ENCODE peak calls at places on chromosomes 11 and 22, in four cellular contexts. One of them, this sample, is unnamed.

GRCh38 chr11:32081129-32081641 is 9.7 kb upstream of the RCN1 start:
- DNase-seq in PC-3: peak; percentile 59
- DNase-seq in tibial artery: no peak
- DNase-seq in foreskin fibroblast: peak; percentile 83
- DNase-seq in this sample: no peak

GRCh38 chr22:42268852-42269406 is 1.5 kb downstream of the TCF20 start:
- DNase-seq in tibial artery: no peak
- DNase-seq in PC-3: no peak
- DNase-seq in foreskin fibroblast: no peak
- DNase-seq in this sample: no peak

GRCh38 chr11:78076733-78077403 is 2.8 kb downstream of the NDUFC2 start:
- DNase-seq in foreskin fibroblast: no peak
- DNase-seq in PC-3: no peak
- DNase-seq in tibial artery: no peak
- DNase-seq in this sample: no peak

GRCh38 chr11:117005758-117006157 is 92.5 kb downstream of the SIK3 start:
- DNase-seq in foreskin fibroblast: no peak
- DNase-seq in PC-3: no peak
- DNase-seq in tibial artery: no peak
- DNase-seq in this sample: no peak

GRCh38 chr11:129698212-129698611 is 117.4 kb upstream of the TMEM45B start:
- DNase-seq in foreskin fibroblast: no peak
- DNase-seq in tibial artery: no peak
- DNase-seq in PC-3: no peak
- DNase-seq in this sample: no peak

GRCh38 chr11:23403210-23404185 is 543.2 kb upstream of the CCDC179 start:
- DNase-seq in tibial artery: no peak
- DNase-seq in PC-3: no peak
- DNase-seq in foreskin fibroblast: no peak
- DNase-seq in this sample: peak; percentile 55

GRCh38 chr11:62830904-62831519 is 839 bp downstream of the STX5 start:
- DNase-seq in tibial artery: no peak
- DNase-seq in foreskin fibroblast: peak; percentile 18
- DNase-seq in PC-3: no peak
- DNase-seq in this sample: peak; percentile 75

GRCh38 chr22:42958937-42959336 is 56.0 kb downstream of the PACSIN2 start:
- DNase-seq in PC-3: no peak
- DNase-seq in tibial artery: no peak
- DNase-seq in foreskin fibroblast: no peak
- DNase-seq in this sample: peak; percentile 41

GRCh38 chr11:9574806-9575530 is 1.5 kb downstream of the WEE1 start:
- DNase-seq in tibial artery: peak; percentile 71
- DNase-seq in PC-3: peak; percentile 77
- DNase-seq in foreskin fibroblast: peak; percentile 82
- DNase-seq in this sample: no peak

GRCh38 chr11:2580444-2581050 is 119.2 kb downstream of the KCNQ1OT1 start:
- DNase-seq in tibial artery: peak; percentile 17
- DNase-seq in PC-3: no peak
- DNase-seq in foreskin fibroblast: no peak
- DNase-seq in this sample: peak; percentile 46

GRCh38 chr11:86671386-86672006 is 920 bp downstream of the ME3 start:
- DNase-seq in foreskin fibroblast: no peak
- DNase-seq in PC-3: peak; percentile 56
- DNase-seq in tibial artery: peak; percentile 75
- DNase-seq in this sample: peak; percentile 86

GRCh38 chr11:34632105-34632780 is 11.3 kb downstream of the EHF start:
- DNase-seq in PC-3: peak; percentile 74
- DNase-seq in foreskin fibroblast: no peak
- DNase-seq in tibial artery: no peak
- DNase-seq in this sample: no peak

GRCh38 chr11:112195906-112196305 is 20.6 kb downstream of the BCO2 start:
- DNase-seq in tibial artery: no peak
- DNase-seq in PC-3: peak; percentile 22
- DNase-seq in foreskin fibroblast: no peak
- DNase-seq in this sample: no peak

GRCh38 chr11:91538065-91538464 is 686.6 kb upstream of the FAT3 start:
- DNase-seq in foreskin fibroblast: no peak
- DNase-seq in PC-3: no peak
- DNase-seq in tibial artery: no peak
- DNase-seq in this sample: no peak

GRCh38 chr11:118845369-118845768 is 38.3 kb upstream of the CXCR5 start:
- DNase-seq in foreskin fibroblast: peak; percentile 49
- DNase-seq in PC-3: peak; percentile 76
- DNase-seq in tibial artery: no peak
- DNase-seq in this sample: no peak

GRCh38 chr11:67304511-67305113 is 1.3 kb downstream of the SSH3 start:
- DNase-seq in foreskin fibroblast: no peak
- DNase-seq in PC-3: no peak
- DNase-seq in tibial artery: no peak
- DNase-seq in this sample: peak; percentile 77

GRCh38 chr11:41878158-41878557 is 418.7 kb upstream of the LRRC4C start:
- DNase-seq in tibial artery: no peak
- DNase-seq in PC-3: peak; percentile 67
- DNase-seq in foreskin fibroblast: no peak
- DNase-seq in this sample: no peak

GRCh38 chr22:17120281-17120680 is 879 bp downstream of the TMEM121B start:
- DNase-seq in PC-3: no peak
- DNase-seq in tibial artery: no peak
- DNase-seq in foreskin fibroblast: peak; percentile 16
- DNase-seq in this sample: no peak

GRCh38 chr11:40292636-40293585 is 1166.5 kb downstream of the LRRC4C start:
- DNase-seq in tibial artery: no peak
- DNase-seq in PC-3: no peak
- DNase-seq in foreskin fibroblast: no peak
- DNase-seq in this sample: no peak

DNA sequence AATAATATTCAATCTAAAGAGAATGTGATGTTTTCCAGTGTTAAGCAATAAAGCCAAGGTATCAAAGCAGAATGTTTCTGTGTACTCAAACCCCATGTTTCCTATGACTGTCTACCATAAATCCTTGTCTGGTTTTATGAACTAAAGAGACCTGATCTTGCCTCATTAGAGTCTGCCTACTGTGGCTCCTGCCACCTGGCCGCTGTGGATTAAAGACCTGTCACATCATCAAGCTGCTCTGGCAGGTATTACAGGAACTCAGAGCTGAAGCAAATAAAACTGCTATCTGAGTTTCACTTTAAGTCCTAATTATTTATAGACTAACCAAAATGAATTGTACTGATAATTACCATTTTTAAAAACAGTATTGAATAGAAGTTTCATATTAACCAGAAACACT is 207.8 kb upstream of the CCDC90B start:
- DNase-seq in tibial artery: no peak
- DNase-seq in PC-3: no peak
- DNase-seq in foreskin fibroblast: no peak
- DNase-seq in this sample: no peak
- H3K4me3 ChIP-seq in tibial artery: no peak overlapping the region
- H3K4me3 ChIP-seq in PC-3: no peak overlapping the region
- H3K4me3 ChIP-seq in foreskin fibroblast: no peak overlapping the region
- H3K4me3 ChIP-seq in this sample: no peak overlapping the region

GRCh38 chr11:93942176-93942575 is 79.0 kb upstream of the HEPHL1 start:
- DNase-seq in tibial artery: no peak
- DNase-seq in PC-3: no peak
- DNase-seq in foreskin fibroblast: no peak
- DNase-seq in this sample: no peak
- TF ChIP-seq CTCF in tibial artery: no peak
- TF ChIP-seq CTCF in PC-3: no peak
- TF ChIP-seq CTCF in foreskin fibroblast: no peak
- TF ChIP-seq CTCF in this sample: no peak

DNA sequence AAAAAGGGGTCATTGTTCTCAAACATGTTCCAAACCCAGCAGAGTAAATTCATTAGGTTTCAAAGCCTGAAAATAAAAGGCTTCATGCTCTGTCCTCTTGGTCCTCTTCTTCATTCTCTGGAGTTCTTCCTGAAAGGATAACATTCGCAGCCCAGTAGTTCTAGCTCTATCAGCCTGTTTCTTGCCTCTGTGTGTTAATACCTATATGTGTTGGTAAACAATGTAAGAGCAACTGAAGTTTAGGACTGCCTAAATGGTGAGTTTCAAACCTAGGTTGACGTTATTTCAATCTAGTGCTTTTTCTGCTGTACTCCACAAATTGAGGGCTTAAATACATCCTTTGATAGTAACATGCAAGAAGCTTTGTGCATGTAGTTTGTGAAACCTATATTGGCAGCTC is 9.4 kb downstream of the AASDHPPT start:
- DNase-seq in foreskin fibroblast: no peak
- DNase-seq in tibial artery: no peak
- DNase-seq in PC-3: no peak
- DNase-seq in this sample: no peak
- H3K4me3 ChIP-seq in foreskin fibroblast: no peak overlapping the region
- H3K4me3 ChIP-seq in tibial artery: no peak overlapping the region
- H3K4me3 ChIP-seq in PC-3: no peak overlapping the region
- H3K4me3 ChIP-seq in this sample: no peak overlapping the region

DNA sequence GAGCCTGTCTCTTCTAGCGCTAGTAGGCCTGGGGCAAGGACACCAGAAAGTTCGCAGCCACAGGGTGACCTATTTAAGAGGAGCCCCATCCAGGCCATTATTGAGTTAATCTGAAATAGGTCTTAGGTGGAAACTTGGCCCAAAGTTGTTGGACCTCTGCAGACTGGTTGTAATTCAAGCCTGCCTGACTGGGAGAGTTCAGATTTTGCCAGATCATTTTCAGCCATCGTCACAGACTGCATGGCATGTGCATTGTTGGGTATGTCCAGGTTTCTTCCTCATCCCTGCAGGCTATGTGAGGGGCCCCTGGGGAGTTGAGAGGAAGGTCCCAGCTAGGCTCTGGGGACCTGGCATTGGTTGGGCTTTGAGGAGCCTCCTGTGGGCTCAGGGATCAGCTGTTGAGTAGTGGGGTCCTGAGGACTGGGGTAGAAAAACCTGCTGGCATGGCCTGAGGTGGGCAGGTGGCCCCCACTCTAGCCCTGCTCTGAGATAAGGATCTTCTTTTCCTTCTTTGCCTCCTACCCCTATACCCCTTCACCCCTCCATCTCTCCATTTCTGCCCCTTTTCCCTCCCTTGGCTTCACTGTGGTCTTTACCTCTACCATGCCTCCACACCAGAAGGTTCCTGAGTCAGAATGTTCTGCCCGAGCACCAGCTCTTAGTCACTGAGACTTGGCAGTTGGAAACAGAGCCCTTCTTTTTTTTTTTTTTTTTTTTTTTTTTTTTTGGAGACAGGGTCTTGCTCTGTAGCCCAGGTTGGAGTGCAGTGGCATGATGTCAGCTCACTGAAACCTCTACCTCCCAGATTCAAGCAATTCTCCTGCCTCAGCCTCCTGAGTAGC is 112.7 kb downstream of the MORC2 start:
- DNase-seq in PC-3: no peak
- DNase-seq in foreskin fibroblast: no peak
- DNase-seq in tibial artery: no peak
- DNase-seq in this sample: peak; percentile 35
- TF ChIP-seq CTCF in PC-3: no peak
- TF ChIP-seq CTCF in foreskin fibroblast: no peak
- TF ChIP-seq CTCF in tibial artery: no peak
- TF ChIP-seq CTCF in this sample: no peak

DNA sequence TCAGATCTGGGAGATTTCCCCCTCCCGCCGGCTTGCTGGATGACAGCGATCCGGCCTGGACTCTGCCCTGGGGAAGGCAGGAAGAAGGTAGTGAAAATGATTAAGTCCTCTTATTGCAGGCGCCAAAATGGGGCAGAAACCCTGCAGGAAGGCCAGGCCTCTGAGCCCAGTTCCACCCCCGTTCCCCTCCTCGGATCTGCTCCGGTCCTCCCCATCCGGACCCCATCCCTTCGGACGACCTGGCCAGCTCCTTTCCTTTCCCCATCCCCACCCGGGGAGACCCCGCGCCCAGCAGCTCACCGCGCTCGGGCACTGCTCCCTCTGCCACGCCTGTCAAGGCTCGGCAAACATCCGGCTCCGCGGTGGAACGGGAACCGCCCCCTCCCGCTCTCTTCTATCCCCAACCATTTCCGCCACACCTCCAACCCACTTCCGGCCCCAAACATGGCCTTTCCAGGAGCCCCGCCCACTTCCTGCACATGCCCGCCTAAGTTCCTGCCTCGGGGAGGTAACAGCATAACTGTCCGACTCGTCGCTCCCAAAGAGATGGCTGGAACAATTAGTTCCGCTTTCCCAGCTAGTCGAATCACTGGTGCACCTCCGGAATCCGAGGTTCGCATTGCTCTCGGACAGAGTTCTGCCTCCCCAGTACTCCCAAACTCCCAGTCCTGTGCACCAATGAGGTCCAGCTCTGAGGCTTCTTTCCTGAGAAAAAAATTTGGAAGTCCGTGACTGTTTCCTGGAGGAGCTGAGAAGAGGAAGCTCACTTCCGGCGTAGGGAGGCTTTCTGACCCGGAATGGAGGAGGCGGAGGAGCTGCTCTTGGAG is at the start of the genes ARHGAP1 and ZNF408:
- DNase-seq in foreskin fibroblast: peak; percentile 97
- DNase-seq in PC-3: peak; percentile 97
- DNase-seq in tibial artery: peak; percentile 100
- DNase-seq in this sample: peak; percentile 100
- H3K4me3 ChIP-seq in foreskin fibroblast: peak within 1 kb of the TSS; percentile 98
- H3K4me3 ChIP-seq in PC-3: peak within 1 kb of the TSS; percentile 89
- H3K4me3 ChIP-seq in tibial artery: peak within 1 kb of the TSS; percentile 70
- H3K4me3 ChIP-seq in this sample: peak within 1 kb of the TSS; percentile 99

DNA sequence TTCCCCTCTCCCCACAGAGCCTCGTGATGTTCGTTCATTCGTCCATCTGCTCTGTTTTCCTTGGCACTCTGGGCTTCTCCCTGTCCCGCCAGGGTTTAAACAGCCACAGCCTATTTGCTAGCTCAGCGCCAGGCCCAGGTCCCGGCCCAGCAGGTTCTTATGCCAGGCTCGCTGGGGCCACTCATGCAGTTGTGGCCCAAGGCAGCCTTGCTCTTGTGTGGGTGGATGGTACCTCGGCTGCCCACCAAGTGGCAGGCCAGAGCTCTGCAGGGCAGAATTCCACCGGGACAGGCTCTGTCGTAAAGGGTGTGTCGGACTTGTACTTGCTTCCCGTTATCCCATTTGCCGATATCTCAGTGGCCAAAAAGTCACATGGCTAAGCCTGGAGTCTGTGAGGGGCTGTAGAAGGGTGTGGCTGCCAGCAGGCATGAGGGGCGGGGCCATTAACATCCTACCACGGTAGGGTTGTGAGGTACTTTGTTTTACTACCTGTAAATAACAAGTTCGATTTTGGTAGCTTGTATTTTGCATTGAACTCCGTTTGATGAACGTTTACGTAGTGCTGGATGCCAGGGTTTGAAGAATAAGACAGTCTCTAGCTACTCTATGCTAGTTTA is 7.9 kb downstream of the FAM118A start:
- DNase-seq in foreskin fibroblast: no peak
- DNase-seq in tibial artery: peak; percentile 87
- DNase-seq in PC-3: peak; percentile 9
- DNase-seq in this sample: peak; percentile 79
- TF ChIP-seq CTCF in foreskin fibroblast: no peak
- TF ChIP-seq CTCF in tibial artery: peak; percentile 68
- TF ChIP-seq CTCF in PC-3: peak; percentile 30
- TF ChIP-seq CTCF in this sample: peak; percentile 52

GRCh38 chr11:108589136-108589535 is 4.4 kb downstream of the EXPH5 start:
- DNase-seq in foreskin fibroblast: no peak
- DNase-seq in PC-3: no peak
- DNase-seq in tibial artery: no peak
- DNase-seq in this sample: no peak

GRCh38 chr11:108584973-108585372 is 8.6 kb downstream of the EXPH5 start:
- DNase-seq in tibial artery: no peak
- DNase-seq in PC-3: peak; percentile 80
- DNase-seq in foreskin fibroblast: no peak
- DNase-seq in this sample: no peak

GRCh38 chr11:108587109-108587508 is 6.5 kb downstream of the EXPH5 start:
- DNase-seq in tibial artery: no peak
- DNase-seq in PC-3: no peak
- DNase-seq in foreskin fibroblast: no peak
- DNase-seq in this sample: no peak

GRCh38 chr11:108586600-108586999 is 7.0 kb downstream of the EXPH5 start:
- DNase-seq in foreskin fibroblast: no peak
- DNase-seq in tibial artery: no peak
- DNase-seq in PC-3: peak; percentile 41
- DNase-seq in this sample: no peak

GRCh38 chr11:108588287-108588686 is 5.3 kb downstream of the EXPH5 start:
- DNase-seq in PC-3: peak; percentile 31
- DNase-seq in tibial artery: no peak
- DNase-seq in foreskin fibroblast: no peak
- DNase-seq in this sample: no peak
- H3K4me3 ChIP-seq in PC-3: no peak overlapping the region
- H3K4me3 ChIP-seq in tibial artery: no peak overlapping the region
- H3K4me3 ChIP-seq in foreskin fibroblast: no peak overlapping the region
- H3K4me3 ChIP-seq in this sample: no peak overlapping the region

This sample was measured in suprapubic skin.